ENCODE peak calls at places on chromosomes 6 and 20, in six cellular contexts. One of them, this sample, is unnamed.

GRCh38 chr20:58870293-58871014 is 17.9 kb downstream of the GNAS start:
- DNase-seq in CD4-positive, CD25-positive, alpha-beta regulatory T cell: no peak
- DNase-seq in substantia nigra: peak
- DNase-seq in left lung: peak
- DNase-seq in SK-N-SH: peak
- DNase-seq in H9: peak
- DNase-seq in this sample: peak

GRCh38 chr6:2791124-2792050 is 26.2 kb downstream of the WRNIP1 start:
- DNase-seq in substantia nigra: no peak
- DNase-seq in SK-N-SH: peak
- DNase-seq in CD4-positive, CD25-positive, alpha-beta regulatory T cell: peak
- DNase-seq in H9: peak
- DNase-seq in left lung: no peak
- DNase-seq in this sample: peak

GRCh38 chr6:51049288-51049982 is 230.8 kb downstream of the TFAP2B start:
- DNase-seq in CD4-positive, CD25-positive, alpha-beta regulatory T cell: no peak
- DNase-seq in SK-N-SH: no peak
- DNase-seq in substantia nigra: no peak
- DNase-seq in left lung: no peak
- DNase-seq in H9: no peak
- DNase-seq in this sample: no peak

GRCh38 chr20:55961351-55962320 is 43.7 kb downstream of the CBLN4 start:
- DNase-seq in substantia nigra: no peak
- DNase-seq in left lung: no peak
- DNase-seq in CD4-positive, CD25-positive, alpha-beta regulatory T cell: no peak
- DNase-seq in H9: no peak
- DNase-seq in SK-N-SH: no peak
- DNase-seq in this sample: peak

GRCh38 chr6:13113956-13114593 is 214.3 kb downstream of the TBC1D7 start:
- DNase-seq in left lung: no peak
- DNase-seq in SK-N-SH: peak
- DNase-seq in substantia nigra: no peak
- DNase-seq in CD4-positive, CD25-positive, alpha-beta regulatory T cell: no peak
- DNase-seq in H9: no peak
- DNase-seq in this sample: no peak

GRCh38 chr6:16927205-16927604 is 165.9 kb upstream of the ATXN1 start:
- DNase-seq in CD4-positive, CD25-positive, alpha-beta regulatory T cell: no peak
- DNase-seq in left lung: no peak
- DNase-seq in H9: no peak
- DNase-seq in SK-N-SH: no peak
- DNase-seq in substantia nigra: no peak
- DNase-seq in this sample: no peak

GRCh38 chr6:33848498-33848897 is 44.7 kb upstream of the MLN start:
- DNase-seq in left lung: no peak
- DNase-seq in H9: no peak
- DNase-seq in SK-N-SH: no peak
- DNase-seq in substantia nigra: no peak
- DNase-seq in CD4-positive, CD25-positive, alpha-beta regulatory T cell: no peak
- DNase-seq in this sample: no peak

GRCh38 chr6:113018351-113019151 is 671.4 kb downstream of the RFPL4B start:
- DNase-seq in SK-N-SH: no peak
- DNase-seq in CD4-positive, CD25-positive, alpha-beta regulatory T cell: no peak
- DNase-seq in left lung: no peak
- DNase-seq in substantia nigra: no peak
- DNase-seq in H9: no peak
- DNase-seq in this sample: peak

DNA sequence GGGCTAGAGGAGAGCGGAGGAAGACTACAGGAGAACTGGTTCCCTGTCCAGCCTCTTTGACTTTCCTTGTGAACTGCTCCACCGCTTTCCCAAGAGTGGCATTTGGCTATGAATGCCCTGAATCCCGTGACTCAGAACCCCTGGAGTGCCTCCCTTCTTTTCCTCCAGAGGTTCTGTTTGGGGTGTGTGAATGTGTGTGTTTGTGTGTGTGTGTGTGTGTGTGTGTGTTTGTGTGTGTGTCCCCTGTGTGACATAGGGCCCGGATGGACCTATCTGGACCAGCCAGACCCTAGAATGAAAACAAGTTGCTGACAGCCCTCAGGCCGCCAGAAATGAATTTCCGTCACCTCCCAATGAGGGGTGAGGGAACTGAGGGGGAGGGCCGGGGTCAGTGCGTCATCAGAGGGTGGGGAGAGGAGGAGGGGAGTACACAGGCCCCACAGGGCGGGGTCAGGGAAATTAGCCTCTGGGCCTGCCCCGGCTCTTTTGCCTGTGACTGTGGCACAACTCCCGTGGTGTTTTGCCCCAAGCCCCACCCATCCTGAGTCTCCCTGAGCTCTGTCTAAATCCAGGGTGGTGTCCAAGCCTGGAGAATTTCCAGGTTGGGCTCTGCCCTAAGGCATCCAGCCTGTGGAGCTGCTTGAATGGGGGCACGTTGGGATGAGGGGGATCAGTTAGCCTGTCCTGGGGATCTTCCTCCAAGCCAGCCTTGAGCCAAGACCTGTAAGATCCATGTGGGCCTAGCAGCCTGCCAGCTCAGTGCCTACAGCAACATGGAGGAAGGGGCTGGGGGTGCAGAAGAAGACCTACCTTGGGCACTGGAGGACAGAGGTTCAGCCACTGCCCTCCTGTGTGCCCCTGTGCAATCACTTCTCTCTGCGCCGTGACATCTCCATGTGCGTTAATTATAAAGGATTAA is 15.2 kb upstream of the MRPS18A start:
- DNase-seq in H9: peak
- DNase-seq in SK-N-SH: no peak
- DNase-seq in CD4-positive, CD25-positive, alpha-beta regulatory T cell: no peak
- DNase-seq in left lung: peak
- DNase-seq in substantia nigra: no peak
- DNase-seq in this sample: peak
- H3K27ac ChIP-seq in H9: peak
- H3K27ac ChIP-seq in SK-N-SH: no peak
- H3K27ac ChIP-seq in CD4-positive, CD25-positive, alpha-beta regulatory T cell: no peak
- H3K27ac ChIP-seq in left lung: peak
- H3K27ac ChIP-seq in substantia nigra: no peak
- H3K27ac ChIP-seq in this sample: peak

GRCh38 chr20:44615169-44615791 is 32.9 kb downstream of the PKIG start:
- DNase-seq in CD4-positive, CD25-positive, alpha-beta regulatory T cell: no peak
- DNase-seq in substantia nigra: peak
- DNase-seq in SK-N-SH: no peak
- DNase-seq in H9: no peak
- DNase-seq in left lung: no peak
- DNase-seq in this sample: no peak

GRCh38 chr20:44615876-44616603 is 33.7 kb downstream of the PKIG start:
- DNase-seq in substantia nigra: peak
- DNase-seq in H9: no peak
- DNase-seq in CD4-positive, CD25-positive, alpha-beta regulatory T cell: no peak
- DNase-seq in SK-N-SH: no peak
- DNase-seq in left lung: no peak
- DNase-seq in this sample: no peak

GRCh38 chr20:44616604-44616964 is 34.2 kb downstream of the PKIG start:
- DNase-seq in left lung: no peak
- DNase-seq in CD4-positive, CD25-positive, alpha-beta regulatory T cell: no peak
- DNase-seq in substantia nigra: no peak
- DNase-seq in H9: peak
- DNase-seq in SK-N-SH: no peak
- DNase-seq in this sample: no peak

GRCh38 chr20:44614525-44614924 is 32.1 kb downstream of the PKIG start:
- DNase-seq in left lung: no peak
- DNase-seq in substantia nigra: peak
- DNase-seq in CD4-positive, CD25-positive, alpha-beta regulatory T cell: no peak
- DNase-seq in SK-N-SH: no peak
- DNase-seq in H9: no peak
- DNase-seq in this sample: no peak

DNA sequence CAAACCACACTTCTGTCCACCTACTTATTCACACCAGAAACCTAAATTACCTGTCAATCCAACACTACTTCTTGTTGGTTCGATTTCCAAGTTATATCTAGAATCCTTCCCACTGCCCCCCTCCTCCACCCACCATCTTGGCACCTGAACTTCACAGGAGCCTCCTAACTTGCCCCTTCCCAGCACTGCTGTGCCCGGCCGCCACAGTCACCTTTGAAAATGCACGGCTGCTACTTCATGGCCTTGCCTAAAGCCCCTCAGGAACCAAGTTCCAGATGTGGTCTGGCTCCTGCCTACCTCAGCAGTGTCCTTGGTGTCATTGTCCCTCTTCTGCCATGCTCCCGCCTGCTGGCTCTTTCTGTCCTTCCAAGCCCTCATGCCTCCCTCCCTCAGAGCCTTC is 31.2 kb downstream of the PKIG start:
- DNase-seq in H9: no peak
- DNase-seq in left lung: no peak
- DNase-seq in SK-N-SH: no peak
- DNase-seq in substantia nigra: no peak
- DNase-seq in CD4-positive, CD25-positive, alpha-beta regulatory T cell: no peak
- DNase-seq in this sample: no peak
- H3K27ac ChIP-seq in H9: no peak
- H3K27ac ChIP-seq in left lung: no peak
- H3K27ac ChIP-seq in SK-N-SH: no peak
- H3K27ac ChIP-seq in substantia nigra: peak
- H3K27ac ChIP-seq in CD4-positive, CD25-positive, alpha-beta regulatory T cell: no peak
- H3K27ac ChIP-seq in this sample: no peak

GRCh38 chr20:10673176-10673830 is 496 bp downstream of the JAG1 start:
- DNase-seq in left lung: peak
- DNase-seq in SK-N-SH: peak
- DNase-seq in CD4-positive, CD25-positive, alpha-beta regulatory T cell: no peak
- DNase-seq in H9: peak
- DNase-seq in substantia nigra: no peak
- DNase-seq in this sample: peak

GRCh38 chr20:10674684-10675455 is 1.1 kb upstream of the JAG1 start:
- DNase-seq in left lung: peak
- DNase-seq in SK-N-SH: peak
- DNase-seq in H9: peak
- DNase-seq in substantia nigra: peak
- DNase-seq in CD4-positive, CD25-positive, alpha-beta regulatory T cell: no peak
- DNase-seq in this sample: peak

GRCh38 chr20:10672579-10673127 is 1.1 kb downstream of the JAG1 start:
- DNase-seq in SK-N-SH: peak
- DNase-seq in H9: no peak
- DNase-seq in substantia nigra: peak
- DNase-seq in CD4-positive, CD25-positive, alpha-beta regulatory T cell: no peak
- DNase-seq in left lung: peak
- DNase-seq in this sample: peak

GRCh38 chr20:10675456-10675848 is 1.7 kb upstream of the JAG1 start:
- DNase-seq in CD4-positive, CD25-positive, alpha-beta regulatory T cell: no peak
- DNase-seq in substantia nigra: no peak
- DNase-seq in SK-N-SH: no peak
- DNase-seq in left lung: no peak
- DNase-seq in H9: no peak
- DNase-seq in this sample: no peak

DNA sequence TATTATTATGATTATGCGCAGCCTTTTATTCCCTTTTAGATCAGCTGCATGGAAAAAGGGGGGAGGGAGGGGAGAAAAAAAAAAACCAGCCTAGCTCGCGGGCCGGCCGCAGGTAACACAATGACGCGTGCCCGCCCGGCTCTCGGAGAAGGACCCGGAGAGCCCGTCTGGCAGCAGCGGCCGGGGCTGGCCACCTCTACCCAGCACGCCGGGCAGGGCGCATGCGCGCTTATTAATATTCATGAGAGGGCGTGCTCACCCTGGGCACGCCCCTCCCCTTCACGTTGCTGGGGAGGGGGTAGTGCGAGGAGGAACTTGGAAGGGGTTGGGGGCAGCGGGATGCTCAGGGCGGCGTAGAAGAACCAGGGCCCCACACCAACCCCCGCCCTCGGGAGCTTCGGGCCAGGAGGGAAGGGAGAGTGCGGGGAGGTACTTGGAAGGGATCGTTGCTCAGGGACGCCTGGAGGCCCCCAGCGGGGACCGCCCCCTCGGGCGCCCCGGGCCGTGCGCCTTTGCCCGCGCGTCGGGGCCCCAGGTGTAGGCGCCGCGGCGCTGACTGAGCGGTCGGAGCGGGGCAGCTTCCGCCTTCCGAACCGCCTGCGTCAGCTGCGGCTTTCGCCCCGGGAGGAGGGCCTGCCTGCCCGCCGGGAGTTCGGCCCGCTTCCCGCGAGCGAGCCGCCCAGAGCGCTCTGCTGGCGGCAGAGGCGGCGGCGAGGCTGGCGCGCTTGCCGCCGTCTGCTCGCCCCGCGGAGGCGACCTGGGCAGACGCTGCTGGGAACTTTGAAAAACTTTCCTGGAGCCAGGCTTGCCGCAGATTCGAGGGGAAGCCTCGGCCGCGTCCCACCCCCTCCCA is at the start of gene JAG1:
- DNase-seq in H9: peak
- DNase-seq in substantia nigra: peak
- DNase-seq in left lung: peak
- DNase-seq in CD4-positive, CD25-positive, alpha-beta regulatory T cell: no peak
- DNase-seq in SK-N-SH: peak
- DNase-seq in this sample: peak
- H3K27ac ChIP-seq in H9: no peak
- H3K27ac ChIP-seq in substantia nigra: peak
- H3K27ac ChIP-seq in left lung: peak
- H3K27ac ChIP-seq in CD4-positive, CD25-positive, alpha-beta regulatory T cell: no peak
- H3K27ac ChIP-seq in SK-N-SH: peak
- H3K27ac ChIP-seq in this sample: peak

GRCh38 chr6:154956771-154957522 is 38.2 kb upstream of the TIAM2 start:
- DNase-seq in SK-N-SH: no peak
- DNase-seq in H9: no peak
- DNase-seq in CD4-positive, CD25-positive, alpha-beta regulatory T cell: no peak
- DNase-seq in substantia nigra: no peak
- DNase-seq in left lung: no peak
- DNase-seq in this sample: no peak

GRCh38 chr6:154950979-154951378 is 44.1 kb upstream of the TIAM2 start:
- DNase-seq in left lung: no peak
- DNase-seq in substantia nigra: no peak
- DNase-seq in CD4-positive, CD25-positive, alpha-beta regulatory T cell: no peak
- DNase-seq in SK-N-SH: no peak
- DNase-seq in H9: no peak
- DNase-seq in this sample: no peak

GRCh38 chr6:154953644-154954043 is 41.5 kb upstream of the TIAM2 start:
- DNase-seq in SK-N-SH: no peak
- DNase-seq in left lung: no peak
- DNase-seq in CD4-positive, CD25-positive, alpha-beta regulatory T cell: no peak
- DNase-seq in substantia nigra: no peak
- DNase-seq in H9: no peak
- DNase-seq in this sample: no peak

GRCh38 chr6:154954352-154954751 is 40.8 kb upstream of the TIAM2 start:
- DNase-seq in SK-N-SH: peak
- DNase-seq in substantia nigra: no peak
- DNase-seq in left lung: no peak
- DNase-seq in CD4-positive, CD25-positive, alpha-beta regulatory T cell: no peak
- DNase-seq in H9: no peak
- DNase-seq in this sample: no peak

DNA sequence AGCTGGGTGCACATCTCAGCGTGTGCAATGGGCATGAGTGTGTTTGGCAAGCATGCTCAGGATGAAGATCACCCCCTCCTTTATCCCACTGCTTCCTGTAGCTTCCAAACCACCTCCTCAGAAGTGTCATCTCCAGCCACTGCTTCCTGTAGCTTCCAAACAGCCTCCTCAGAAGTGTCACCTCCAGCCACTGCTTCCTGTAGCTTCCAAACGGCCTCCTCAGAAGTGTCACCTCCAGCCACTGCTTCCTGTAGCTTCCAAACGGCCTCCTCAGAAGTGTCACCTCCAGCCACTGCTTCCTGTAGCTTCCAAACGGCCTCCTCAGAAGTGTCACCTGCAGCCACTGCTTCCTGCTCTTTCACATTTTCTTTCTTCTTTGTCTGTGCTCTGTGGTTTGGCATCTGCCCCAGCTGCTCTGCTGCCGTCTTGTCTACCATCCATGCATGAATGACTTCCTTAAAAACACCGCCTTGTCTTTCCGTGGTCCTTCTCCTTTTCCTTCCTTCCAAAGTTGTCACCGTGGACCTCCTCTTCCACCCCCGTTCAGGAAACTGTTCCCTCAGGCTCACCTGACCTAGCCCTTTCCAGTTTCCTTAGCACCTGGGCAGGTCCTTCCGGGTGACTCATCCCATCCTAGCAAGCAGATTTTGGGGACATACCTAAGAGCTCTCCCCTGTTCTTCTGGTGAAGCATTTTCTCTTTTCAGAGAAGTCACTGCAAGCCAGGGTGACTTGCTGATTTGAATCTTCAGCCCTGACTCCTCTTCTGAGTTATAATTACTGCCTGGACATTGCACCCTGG is 43.5 kb upstream of the TIAM2 start:
- DNase-seq in substantia nigra: no peak
- DNase-seq in H9: no peak
- DNase-seq in SK-N-SH: no peak
- DNase-seq in left lung: no peak
- DNase-seq in CD4-positive, CD25-positive, alpha-beta regulatory T cell: no peak
- DNase-seq in this sample: no peak
- H3K27ac ChIP-seq in substantia nigra: no peak
- H3K27ac ChIP-seq in H9: no peak
- H3K27ac ChIP-seq in SK-N-SH: no peak
- H3K27ac ChIP-seq in left lung: no peak
- H3K27ac ChIP-seq in CD4-positive, CD25-positive, alpha-beta regulatory T cell: no peak
- H3K27ac ChIP-seq in this sample: no peak